ENCODE peak calls at places on chromosomes 13 and 19, in five cellular contexts. G is ovary, K is HepG2, M is suprapubic skin, R is K562. N is an unnamed sample.
A peak's percentile ranks its signal among the peaks of the same experiment; 100 is the strongest.

GRCh38 chr13:114119196-114119595 is 13.2 kb downstream of the RASA3 start:
- DNase-seq in G (no peak), K (peak; percentile 30), M (no peak), R (no peak), N (no peak)

GRCh38 chr13:87893186-87893585 is 222.0 kb downstream of the SLITRK5 start:
- DNase-seq in G (no peak), K (no peak), M (no peak), R (no peak), N (no peak)

GRCh38 chr19:46776927-46777911 is 11.2 kb downstream of the SLC1A5 start:
- DNase-seq in G (no peak), K (no peak), M (no peak), R (peak; percentile 88), N (no peak)

GRCh38 chr13:76148926-76149325 is 512.8 kb downstream of the LMO7 start:
- DNase-seq in G (no peak), K (no peak), M (no peak), R (no peak), N (no peak)

GRCh38 chr13:36431204-36432105 is 840 bp upstream of the CCNA1 start:
- DNase-seq in G (peak; percentile 34), K (no peak), M (no peak), R (no peak), N (no peak)

GRCh38 chr13:106851251-106851650 is 283.3 kb upstream of the ARGLU1 start:
- DNase-seq in G (no peak), K (no peak), M (no peak), R (no peak), N (no peak)

GRCh38 chr19:1567848-1568227 is 287 bp downstream of the MEX3D start:
- DNase-seq in G (no peak), K (no peak), M (no peak), R (peak; percentile 84), N (no peak)

GRCh38 chr19:33397536-33398360 is 24.2 kb downstream of the CEBPG start:
- DNase-seq in G (peak; percentile 34), K (peak; percentile 50), M (no peak), R (peak; percentile 64), N (peak; percentile 8)

GRCh38 chr19:46722421-46723022 is 5.6 kb upstream of the PRKD2 start:
- DNase-seq in G (no peak), K (no peak), M (no peak), R (no peak), N (no peak)

GRCh38 chr19:30718728-30719127 is 346.5 kb downstream of the ZNF536 start:
- DNase-seq in G (no peak), K (no peak), M (no peak), R (no peak), N (no peak)

GRCh38 chr19:47058621-47059020 is 10.2 kb upstream of the TMEM160 start:
- DNase-seq in G (no peak), K (peak; percentile 79), M (no peak), R (peak; percentile 48), N (no peak)

GRCh38 chr19:56258272-56258671 is 14.3 kb upstream of the EDDM13 start:
- DNase-seq in G (no peak), K (no peak), M (no peak), R (peak; percentile 21), N (no peak)

DNA sequence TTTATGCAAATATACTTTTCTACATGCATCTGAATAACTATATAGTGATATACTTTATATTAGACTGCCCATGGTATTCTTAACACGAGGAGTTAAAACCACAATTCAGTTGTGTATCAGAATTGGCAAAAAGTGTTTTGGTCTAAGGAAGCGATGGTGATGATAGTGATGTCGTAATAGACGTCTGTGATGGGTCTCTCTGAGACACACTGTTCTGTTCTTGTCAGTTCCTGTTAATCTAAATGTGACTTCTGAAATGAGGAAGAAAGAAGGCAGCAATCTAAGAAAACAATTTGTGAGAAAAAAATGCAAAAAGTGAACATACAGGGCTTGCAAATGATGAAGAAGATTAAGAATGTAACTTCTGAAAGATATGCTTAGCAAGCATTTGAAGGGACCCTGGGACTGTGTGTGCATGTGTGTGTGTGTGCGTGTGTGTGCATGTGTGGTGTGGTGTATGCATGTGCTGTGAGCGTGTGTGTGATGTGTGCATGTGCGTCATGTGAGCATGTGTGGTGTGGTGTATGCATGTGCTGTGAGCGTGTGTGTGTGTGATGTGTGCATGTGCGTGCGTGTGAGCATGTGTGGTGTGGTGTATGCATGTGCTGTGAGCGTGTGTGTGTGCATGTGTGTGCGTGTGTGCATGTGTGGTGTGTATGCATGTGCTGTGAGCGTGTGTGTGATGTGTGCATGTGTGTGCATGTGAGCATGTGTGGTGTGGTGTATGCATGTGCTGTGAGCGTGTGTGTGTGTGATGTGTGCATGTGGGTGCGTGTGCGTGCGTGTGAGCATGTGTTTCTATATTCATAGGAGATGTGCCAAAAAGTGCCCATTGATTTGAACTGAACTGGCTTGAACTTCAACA is 131.8 kb downstream of the IRS2 start:
- DNase-seq in G (no peak), K (no peak), M (no peak), R (no peak), N (peak; percentile 29)
- TF ChIP-seq EP300 in G (no peak), K (no peak), M (no peak), R (no peak), N (peak; percentile 94)

GRCh38 chr19:10835754-10836477 is at the start of gene TMED1:
- DNase-seq in G (peak; percentile 100), K (peak; percentile 98), M (peak; percentile 100), R (peak; percentile 98), N (peak; percentile 100)
- TF ChIP-seq EP300 in G (peak; percentile 25), K (no peak), M (no peak), R (no peak), N (peak; percentile 29)

DNA sequence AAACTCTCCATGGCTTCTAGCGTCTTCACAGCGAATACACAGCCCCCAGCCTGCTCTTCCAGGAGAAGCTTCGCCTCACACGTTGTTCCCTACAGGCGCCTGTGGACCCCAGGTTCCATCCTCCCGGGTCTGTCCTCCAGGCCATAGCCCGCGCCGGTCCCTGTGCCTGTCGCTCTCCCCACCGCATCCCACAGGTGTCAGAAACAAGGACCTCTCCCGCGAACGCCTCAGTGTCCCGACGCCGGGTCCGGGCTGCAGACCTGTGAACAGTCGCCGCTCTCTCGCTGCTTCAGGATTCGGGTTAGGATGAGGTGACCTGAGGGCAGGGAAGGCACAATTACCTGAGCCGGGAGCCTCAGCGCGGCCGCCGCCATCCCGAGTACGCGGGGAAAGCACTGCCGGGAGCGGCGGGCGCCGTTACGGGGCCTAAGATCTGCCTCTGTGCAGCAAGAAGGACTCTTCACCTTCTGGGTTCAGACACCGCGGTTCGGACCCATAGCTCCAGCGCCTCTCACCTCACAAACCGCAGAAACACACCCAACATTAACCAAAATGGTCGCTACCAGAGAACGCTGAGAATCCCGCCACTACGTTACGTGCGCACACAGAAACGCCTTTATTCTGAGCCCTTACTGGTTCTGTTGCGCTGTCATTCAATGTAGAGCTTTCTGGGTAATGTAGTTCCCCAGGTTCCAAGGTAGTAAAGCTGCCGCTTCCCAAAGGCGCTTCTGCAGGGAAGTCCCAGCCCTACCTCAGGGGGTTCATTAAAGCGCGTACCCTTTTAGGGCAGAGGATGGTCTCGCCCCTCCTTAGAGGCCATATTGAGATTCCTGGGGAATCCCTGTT is at the start of gene ZNF418:
- DNase-seq in G (peak; percentile 67), K (no peak), M (no peak), R (peak; percentile 12), N (peak; percentile 37)
- TF ChIP-seq EP300 in G (no peak), K (no peak), M (no peak), R (no peak), N (peak; percentile 41)

DNA sequence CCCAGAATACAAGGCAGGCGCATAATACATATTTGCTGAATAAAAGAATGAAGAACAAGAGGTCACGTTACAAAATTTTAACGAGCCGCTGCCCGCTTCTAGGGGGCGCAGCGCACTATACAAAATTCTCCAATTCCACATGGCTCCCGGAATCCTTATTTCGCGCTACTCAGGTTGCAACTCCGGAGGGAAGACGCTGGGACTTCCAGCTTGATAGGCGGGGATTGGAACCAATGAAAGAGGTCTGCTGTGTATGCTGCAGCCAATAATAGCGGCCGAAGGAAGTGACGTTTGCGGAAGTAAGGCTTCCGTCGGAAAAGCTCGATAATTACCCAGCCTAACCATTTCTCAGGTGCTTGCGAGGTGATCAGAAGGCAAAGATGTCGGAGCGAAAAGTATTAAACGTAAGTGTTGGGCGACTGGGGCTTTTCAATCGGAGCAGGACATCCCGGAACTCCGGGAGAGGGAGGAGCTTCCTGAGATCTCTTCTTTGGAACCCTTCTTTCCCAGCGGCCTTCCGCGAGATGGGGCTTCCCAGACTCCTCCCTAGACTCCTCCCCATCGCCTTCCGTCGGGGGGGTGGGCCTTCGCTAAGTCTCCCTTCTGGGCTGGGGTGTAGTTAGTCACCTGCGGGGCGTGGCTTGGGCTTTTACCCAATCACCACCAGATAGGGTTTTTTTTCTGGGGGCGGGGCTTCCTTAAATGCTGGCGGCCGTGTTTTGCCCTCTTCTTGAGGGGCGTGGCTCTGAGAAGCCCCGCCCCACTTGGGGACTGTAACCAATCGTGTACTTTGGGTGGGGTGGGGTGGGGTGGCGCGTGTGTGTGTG is at the start of gene YJU2:
- DNase-seq in G (peak; percentile 98), K (peak; percentile 99), M (peak; percentile 99), R (peak; percentile 99), N (peak; percentile 99)
- TF ChIP-seq EP300 in G (no peak), K (no peak), M (no peak), R (no peak), N (peak; percentile 79)

GRCh38 chr13:108682714-108683113 is 53.3 kb downstream of the MYO16 start:
- DNase-seq in G (no peak), K (no peak), M (no peak), R (peak; percentile 18), N (no peak)
- TF ChIP-seq EP300 in G (no peak), K (no peak), M (no peak), R (peak; percentile 25), N (no peak)

GRCh38 chr19:42032428-42032827 is 37.6 kb downstream of the GRIK5 start:
- DNase-seq in G (no peak), K (no peak), M (no peak), R (no peak), N (no peak)
- TF ChIP-seq EP300 in G (no peak), K (no peak), M (no peak), R (no peak), N (no peak)

GRCh38 chr19:13163609-13164364 is 13.6 kb downstream of the IER2 start:
- DNase-seq in G (peak; percentile 83), K (peak; percentile 60), M (peak; percentile 89), R (peak; percentile 64), N (peak; percentile 47)
- TF ChIP-seq EP300 in G (peak; percentile 8), K (no peak), M (no peak), R (no peak), N (no peak)

N was measured in tibial nerve.